ENCODE peak calls at places on chromosomes 3 and 15, in ten cellular contexts. One of them, this sample, is unnamed.

GRCh38 chr3:33392703-33393125 is 47.5 kb downstream of the UBP1 start:
- DNase-seq in PC-3: peak; percentile 97
- DNase-seq in endodermal cell: no peak
- DNase-seq in H9: no peak
- DNase-seq in sigmoid colon: no peak
- DNase-seq in heart left ventricle: no peak
- DNase-seq in naive thymus-derived CD4-positive, alpha-beta T cell: no peak
- DNase-seq in Panc1: peak; percentile 62
- DNase-seq in HepG2: no peak
- DNase-seq in foreskin keratinocyte: peak; percentile 81
- DNase-seq in this sample: no peak

GRCh38 chr15:91067026-91067425 is 33.0 kb upstream of the SV2B start:
- DNase-seq in PC-3: peak; percentile 14
- DNase-seq in endodermal cell: no peak
- DNase-seq in H9: no peak
- DNase-seq in sigmoid colon: no peak
- DNase-seq in heart left ventricle: no peak
- DNase-seq in naive thymus-derived CD4-positive, alpha-beta T cell: no peak
- DNase-seq in Panc1: no peak
- DNase-seq in HepG2: no peak
- DNase-seq in foreskin keratinocyte: peak; percentile 81
- DNase-seq in this sample: no peak

GRCh38 chr3:175338775-175339535 is 479.8 kb downstream of the NAALADL2 start:
- DNase-seq in PC-3: peak; percentile 74
- DNase-seq in endodermal cell: peak; percentile 41
- DNase-seq in H9: peak; percentile 31
- DNase-seq in sigmoid colon: no peak
- DNase-seq in heart left ventricle: no peak
- DNase-seq in naive thymus-derived CD4-positive, alpha-beta T cell: no peak
- DNase-seq in Panc1: peak; percentile 30
- DNase-seq in HepG2: no peak
- DNase-seq in foreskin keratinocyte: peak; percentile 76
- DNase-seq in this sample: no peak

GRCh38 chr15:90257776-90258175 is 7.7 kb upstream of the NGRN start:
- DNase-seq in PC-3: no peak
- DNase-seq in endodermal cell: no peak
- DNase-seq in H9: no peak
- DNase-seq in sigmoid colon: no peak
- DNase-seq in heart left ventricle: no peak
- DNase-seq in naive thymus-derived CD4-positive, alpha-beta T cell: no peak
- DNase-seq in Panc1: no peak
- DNase-seq in HepG2: no peak
- DNase-seq in foreskin keratinocyte: no peak
- DNase-seq in this sample: no peak

GRCh38 chr15:37106490-37107001 is 6.2 kb upstream of the MEIS2 start:
- DNase-seq in PC-3: no peak
- DNase-seq in endodermal cell: peak; percentile 86
- DNase-seq in H9: peak; percentile 74
- DNase-seq in sigmoid colon: peak; percentile 85
- DNase-seq in heart left ventricle: peak; percentile 39
- DNase-seq in naive thymus-derived CD4-positive, alpha-beta T cell: no peak
- DNase-seq in Panc1: no peak
- DNase-seq in HepG2: no peak
- DNase-seq in foreskin keratinocyte: no peak
- DNase-seq in this sample: no peak

GRCh38 chr3:188185717-188186236 is 31.8 kb downstream of the LPP start:
- DNase-seq in PC-3: no peak
- DNase-seq in endodermal cell: no peak
- DNase-seq in H9: no peak
- DNase-seq in sigmoid colon: no peak
- DNase-seq in heart left ventricle: peak; percentile 27
- DNase-seq in naive thymus-derived CD4-positive, alpha-beta T cell: no peak
- DNase-seq in Panc1: no peak
- DNase-seq in HepG2: peak; percentile 85
- DNase-seq in foreskin keratinocyte: peak; percentile 52
- DNase-seq in this sample: no peak

GRCh38 chr3:20080956-20081554 is 40.8 kb downstream of the KAT2B start:
- DNase-seq in PC-3: peak; percentile 15
- DNase-seq in endodermal cell: no peak
- DNase-seq in H9: no peak
- DNase-seq in sigmoid colon: peak; percentile 66
- DNase-seq in heart left ventricle: peak; percentile 82
- DNase-seq in naive thymus-derived CD4-positive, alpha-beta T cell: no peak
- DNase-seq in Panc1: no peak
- DNase-seq in HepG2: peak; percentile 40
- DNase-seq in foreskin keratinocyte: peak; percentile 55
- DNase-seq in this sample: no peak

GRCh38 chr3:133941390-133941789 is 45.7 kb upstream of the RAB6B start:
- DNase-seq in PC-3: no peak
- DNase-seq in endodermal cell: peak; percentile 65
- DNase-seq in H9: peak; percentile 41
- DNase-seq in sigmoid colon: peak; percentile 56
- DNase-seq in heart left ventricle: no peak
- DNase-seq in naive thymus-derived CD4-positive, alpha-beta T cell: no peak
- DNase-seq in Panc1: no peak
- DNase-seq in HepG2: no peak
- DNase-seq in foreskin keratinocyte: no peak
- DNase-seq in this sample: no peak

DNA sequence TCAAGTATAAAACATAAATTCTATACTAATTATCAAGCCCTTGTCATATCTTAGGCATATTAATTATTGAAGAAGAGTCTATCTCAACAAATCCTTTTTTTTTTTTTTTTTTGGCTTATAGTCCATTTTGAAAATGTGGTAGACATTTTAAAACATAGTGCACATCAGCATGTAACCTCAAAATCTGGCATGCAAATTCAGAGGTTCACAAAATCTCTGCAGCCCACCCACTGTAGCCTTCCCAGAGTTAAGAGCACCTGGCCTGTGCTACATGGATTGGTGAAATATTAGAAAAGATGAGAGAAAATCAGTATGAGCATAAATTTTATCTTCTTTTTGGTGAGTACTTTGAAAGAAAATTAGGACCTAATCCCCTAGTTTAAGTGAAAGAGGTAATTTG is 84.8 kb downstream of the MBNL1 start:
- DNase-seq in PC-3: no peak
- DNase-seq in endodermal cell: no peak
- DNase-seq in H9: no peak
- DNase-seq in sigmoid colon: no peak
- DNase-seq in heart left ventricle: no peak
- DNase-seq in naive thymus-derived CD4-positive, alpha-beta T cell: no peak
- DNase-seq in Panc1: no peak
- DNase-seq in HepG2: no peak
- DNase-seq in foreskin keratinocyte: no peak
- DNase-seq in this sample: no peak
- H3K4me1 ChIP-seq in PC-3: peaks cover 30% of the 10 kb centered on the region
- H3K4me1 ChIP-seq in endodermal cell: peaks cover 3% of the 10 kb centered on the region
- H3K4me1 ChIP-seq in H9: no peaks in the 10 kb centered on the region
- H3K4me1 ChIP-seq in sigmoid colon: no peaks in the 10 kb centered on the region
- H3K4me1 ChIP-seq in heart left ventricle: peaks cover 3% of the 10 kb centered on the region
- H3K4me1 ChIP-seq in naive thymus-derived CD4-positive, alpha-beta T cell: peaks cover 45% of the 10 kb centered on the region
- H3K4me1 ChIP-seq in Panc1: no peaks in the 10 kb centered on the region
- H3K4me1 ChIP-seq in HepG2: no peaks in the 10 kb centered on the region
- H3K4me1 ChIP-seq in foreskin keratinocyte: peaks cover 32% of the 10 kb centered on the region
- H3K4me1 ChIP-seq in this sample: no peaks in the 10 kb centered on the region

GRCh38 chr3:189513281-189514151 is 117.7 kb upstream of the TP63 start:
- DNase-seq in PC-3: peak; percentile 84
- DNase-seq in endodermal cell: no peak
- DNase-seq in H9: no peak
- DNase-seq in sigmoid colon: no peak
- DNase-seq in heart left ventricle: no peak
- DNase-seq in naive thymus-derived CD4-positive, alpha-beta T cell: no peak
- DNase-seq in Panc1: no peak
- DNase-seq in HepG2: no peak
- DNase-seq in foreskin keratinocyte: peak; percentile 88
- DNase-seq in this sample: no peak
- H3K27ac ChIP-seq in PC-3: peak overlapping the region; percentile 82
- H3K27ac ChIP-seq in endodermal cell: no peak overlapping the region
- H3K27ac ChIP-seq in H9: no peak overlapping the region
- H3K27ac ChIP-seq in sigmoid colon: no peak overlapping the region
- H3K27ac ChIP-seq in heart left ventricle: no peak overlapping the region
- H3K27ac ChIP-seq in naive thymus-derived CD4-positive, alpha-beta T cell: no peak overlapping the region
- H3K27ac ChIP-seq in Panc1: no peak overlapping the region
- H3K27ac ChIP-seq in HepG2: no peak overlapping the region
- H3K27ac ChIP-seq in foreskin keratinocyte: peak overlapping the region; percentile 84
- H3K27ac ChIP-seq in this sample: no peak overlapping the region

GRCh38 chr15:77503240-77503639 is 82.6 kb downstream of the HMG20A start:
- DNase-seq in PC-3: peak; percentile 53
- DNase-seq in endodermal cell: no peak
- DNase-seq in H9: no peak
- DNase-seq in sigmoid colon: no peak
- DNase-seq in heart left ventricle: no peak
- DNase-seq in naive thymus-derived CD4-positive, alpha-beta T cell: no peak
- DNase-seq in Panc1: no peak
- DNase-seq in HepG2: no peak
- DNase-seq in foreskin keratinocyte: no peak
- DNase-seq in this sample: no peak
- H3K4me1 ChIP-seq in PC-3: peaks cover 24% of the 10 kb centered on the region
- H3K4me1 ChIP-seq in endodermal cell: peaks cover 6% of the 10 kb centered on the region
- H3K4me1 ChIP-seq in H9: peaks cover 4% of the 10 kb centered on the region
- H3K4me1 ChIP-seq in sigmoid colon: no peaks in the 10 kb centered on the region
- H3K4me1 ChIP-seq in heart left ventricle: peaks cover 6% of the 10 kb centered on the region
- H3K4me1 ChIP-seq in naive thymus-derived CD4-positive, alpha-beta T cell: no peaks in the 10 kb centered on the region
- H3K4me1 ChIP-seq in Panc1: peaks cover 56% of the 10 kb centered on the region
- H3K4me1 ChIP-seq in HepG2: peaks cover 61% of the 10 kb centered on the region
- H3K4me1 ChIP-seq in foreskin keratinocyte: peaks cover 27% of the 10 kb centered on the region
- H3K4me1 ChIP-seq in this sample: peaks cover 7% of the 10 kb centered on the region

DNA sequence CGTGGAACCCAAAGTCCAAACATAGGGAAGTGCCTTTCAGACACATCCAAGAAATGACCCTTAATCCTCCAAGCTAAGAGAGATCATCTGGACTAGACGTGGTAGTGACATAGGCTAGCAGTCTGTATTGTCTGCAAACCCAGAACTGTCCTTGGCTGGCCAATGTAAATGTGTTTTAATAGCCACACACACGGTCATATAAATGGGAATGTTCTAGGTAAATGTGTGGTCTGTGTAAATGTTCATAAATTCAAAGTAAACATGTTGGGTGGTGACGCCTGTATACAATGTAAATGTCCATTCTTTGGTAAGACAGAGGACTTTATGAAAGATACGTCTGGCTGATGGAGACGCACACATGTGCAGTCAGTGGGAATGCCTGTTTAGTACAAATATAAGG is 16.3 kb upstream of the LINGO1 start:
- DNase-seq in PC-3: no peak
- DNase-seq in endodermal cell: no peak
- DNase-seq in H9: no peak
- DNase-seq in sigmoid colon: no peak
- DNase-seq in heart left ventricle: no peak
- DNase-seq in naive thymus-derived CD4-positive, alpha-beta T cell: no peak
- DNase-seq in Panc1: no peak
- DNase-seq in HepG2: no peak
- DNase-seq in foreskin keratinocyte: no peak
- DNase-seq in this sample: no peak
- H3K27ac ChIP-seq in PC-3: no peak overlapping the region
- H3K27ac ChIP-seq in endodermal cell: no peak overlapping the region
- H3K27ac ChIP-seq in H9: no peak overlapping the region
- H3K27ac ChIP-seq in sigmoid colon: no peak overlapping the region
- H3K27ac ChIP-seq in heart left ventricle: no peak overlapping the region
- H3K27ac ChIP-seq in naive thymus-derived CD4-positive, alpha-beta T cell: no peak overlapping the region
- H3K27ac ChIP-seq in Panc1: no peak overlapping the region
- H3K27ac ChIP-seq in HepG2: no peak overlapping the region
- H3K27ac ChIP-seq in foreskin keratinocyte: no peak overlapping the region
- H3K27ac ChIP-seq in this sample: no peak overlapping the region

GRCh38 chr3:49021213-49021812 is 608 bp upstream of the NDUFAF3 start:
- DNase-seq in PC-3: peak; percentile 99
- DNase-seq in endodermal cell: peak; percentile 99
- DNase-seq in H9: peak; percentile 98
- DNase-seq in sigmoid colon: peak; percentile 99
- DNase-seq in heart left ventricle: peak; percentile 100
- DNase-seq in naive thymus-derived CD4-positive, alpha-beta T cell: peak; percentile 98
- DNase-seq in Panc1: peak; percentile 77
- DNase-seq in HepG2: peak; percentile 95
- DNase-seq in foreskin keratinocyte: peak; percentile 96
- DNase-seq in this sample: peak; percentile 97
- H3K4me1 ChIP-seq in PC-3: peaks cover 39% of the 10 kb centered on the region
- H3K4me1 ChIP-seq in endodermal cell: no peaks in the 10 kb centered on the region
- H3K4me1 ChIP-seq in H9: no peaks in the 10 kb centered on the region
- H3K4me1 ChIP-seq in sigmoid colon: no peaks in the 10 kb centered on the region
- H3K4me1 ChIP-seq in heart left ventricle: no peaks in the 10 kb centered on the region
- H3K4me1 ChIP-seq in naive thymus-derived CD4-positive, alpha-beta T cell: peaks cover 28% of the 10 kb centered on the region
- H3K4me1 ChIP-seq in Panc1: peaks cover 29% of the 10 kb centered on the region
- H3K4me1 ChIP-seq in HepG2: peaks cover 50% of the 10 kb centered on the region
- H3K4me1 ChIP-seq in foreskin keratinocyte: peaks cover 5% of the 10 kb centered on the region
- H3K4me1 ChIP-seq in this sample: peaks cover 2% of the 10 kb centered on the region

GRCh38 chr3:190169243-190169642 is 48.5 kb upstream of the P3H2 start:
- DNase-seq in PC-3: no peak
- DNase-seq in endodermal cell: no peak
- DNase-seq in H9: no peak
- DNase-seq in sigmoid colon: no peak
- DNase-seq in heart left ventricle: no peak
- DNase-seq in naive thymus-derived CD4-positive, alpha-beta T cell: no peak
- DNase-seq in Panc1: no peak
- DNase-seq in HepG2: no peak
- DNase-seq in foreskin keratinocyte: no peak
- DNase-seq in this sample: no peak

GRCh38 chr3:190167936-190168680 is 47.4 kb upstream of the P3H2 start:
- DNase-seq in PC-3: no peak
- DNase-seq in endodermal cell: no peak
- DNase-seq in H9: no peak
- DNase-seq in sigmoid colon: no peak
- DNase-seq in heart left ventricle: no peak
- DNase-seq in naive thymus-derived CD4-positive, alpha-beta T cell: no peak
- DNase-seq in Panc1: no peak
- DNase-seq in HepG2: no peak
- DNase-seq in foreskin keratinocyte: no peak
- DNase-seq in this sample: no peak

GRCh38 chr3:190172751-190173150 is 52.1 kb upstream of the P3H2 start:
- DNase-seq in PC-3: peak; percentile 32
- DNase-seq in endodermal cell: no peak
- DNase-seq in H9: no peak
- DNase-seq in sigmoid colon: no peak
- DNase-seq in heart left ventricle: no peak
- DNase-seq in naive thymus-derived CD4-positive, alpha-beta T cell: no peak
- DNase-seq in Panc1: no peak
- DNase-seq in HepG2: no peak
- DNase-seq in foreskin keratinocyte: peak; percentile 50
- DNase-seq in this sample: no peak

GRCh38 chr3:190166948-190167347 is 46.3 kb upstream of the P3H2 start:
- DNase-seq in PC-3: no peak
- DNase-seq in endodermal cell: no peak
- DNase-seq in H9: no peak
- DNase-seq in sigmoid colon: no peak
- DNase-seq in heart left ventricle: no peak
- DNase-seq in naive thymus-derived CD4-positive, alpha-beta T cell: no peak
- DNase-seq in Panc1: no peak
- DNase-seq in HepG2: no peak
- DNase-seq in foreskin keratinocyte: no peak
- DNase-seq in this sample: no peak

GRCh38 chr3:190169877-190170276 is 49.2 kb upstream of the P3H2 start:
- DNase-seq in PC-3: no peak
- DNase-seq in endodermal cell: no peak
- DNase-seq in H9: no peak
- DNase-seq in sigmoid colon: no peak
- DNase-seq in heart left ventricle: no peak
- DNase-seq in naive thymus-derived CD4-positive, alpha-beta T cell: no peak
- DNase-seq in Panc1: no peak
- DNase-seq in HepG2: no peak
- DNase-seq in foreskin keratinocyte: no peak
- DNase-seq in this sample: no peak
- H3K27ac ChIP-seq in PC-3: no peak overlapping the region
- H3K27ac ChIP-seq in endodermal cell: no peak overlapping the region
- H3K27ac ChIP-seq in H9: no peak overlapping the region
- H3K27ac ChIP-seq in sigmoid colon: no peak overlapping the region
- H3K27ac ChIP-seq in heart left ventricle: no peak overlapping the region
- H3K27ac ChIP-seq in naive thymus-derived CD4-positive, alpha-beta T cell: no peak overlapping the region
- H3K27ac ChIP-seq in Panc1: no peak overlapping the region
- H3K27ac ChIP-seq in HepG2: no peak overlapping the region
- H3K27ac ChIP-seq in foreskin keratinocyte: no peak overlapping the region
- H3K27ac ChIP-seq in this sample: no peak overlapping the region

This sample was measured in iPS DF 6.9.